ENCODE peak calls at places on chromosomes 13 and 19, in five cellular contexts. One of them, this sample, is unnamed.

GRCh38 chr19:31658993-31659896 is 310.0 kb upstream of the TSHZ3 start:
- DNase-seq in H1: no peak
- DNase-seq in cardiac muscle cell: no peak
- DNase-seq in MCF 10A: no peak
- DNase-seq in GM13977: no peak
- DNase-seq in this sample: no peak

GRCh38 chr13:93496985-93497673 is 270.5 kb downstream of the GPC6 start:
- DNase-seq in H1: no peak
- DNase-seq in cardiac muscle cell: peak
- DNase-seq in MCF 10A: no peak
- DNase-seq in GM13977: no peak
- DNase-seq in this sample: no peak

GRCh38 chr13:111339366-111340143 is 19.1 kb downstream of the TEX29 start:
- DNase-seq in H1: no peak
- DNase-seq in cardiac muscle cell: no peak
- DNase-seq in MCF 10A: no peak
- DNase-seq in GM13977: no peak
- DNase-seq in this sample: no peak

GRCh38 chr13:48591889-48592725 is 59.2 kb upstream of the RCBTB2 start:
- DNase-seq in H1: no peak
- DNase-seq in cardiac muscle cell: no peak
- DNase-seq in MCF 10A: no peak
- DNase-seq in GM13977: no peak
- DNase-seq in this sample: no peak

GRCh38 chr13:89900104-89900760 is 1447.3 kb upstream of the MIR17HG start:
- DNase-seq in H1: no peak
- DNase-seq in cardiac muscle cell: no peak
- DNase-seq in MCF 10A: no peak
- DNase-seq in GM13977: no peak
- DNase-seq in this sample: no peak

GRCh38 chr13:23828086-23828485 is 61.1 kb downstream of the MIPEP start:
- DNase-seq in H1: no peak
- DNase-seq in cardiac muscle cell: no peak
- DNase-seq in MCF 10A: no peak
- DNase-seq in GM13977: no peak
- DNase-seq in this sample: no peak

GRCh38 chr13:43478178-43478577 is 308.6 kb downstream of the ENOX1 start:
- DNase-seq in H1: no peak
- DNase-seq in cardiac muscle cell: no peak
- DNase-seq in MCF 10A: no peak
- DNase-seq in GM13977: no peak
- DNase-seq in this sample: no peak

GRCh38 chr19:29285878-29286277 is 72.9 kb upstream of the UQCRFS1 start:
- DNase-seq in H1: peak
- DNase-seq in cardiac muscle cell: peak
- DNase-seq in MCF 10A: no peak
- DNase-seq in GM13977: no peak
- DNase-seq in this sample: peak

GRCh38 chr13:28679628-28680027 is 20.7 kb downstream of the POMP start:
- DNase-seq in H1: no peak
- DNase-seq in cardiac muscle cell: no peak
- DNase-seq in MCF 10A: peak
- DNase-seq in GM13977: no peak
- DNase-seq in this sample: no peak

GRCh38 chr13:101838305-101838835 is 385.9 kb downstream of the ITGBL1 start:
- DNase-seq in H1: no peak
- DNase-seq in cardiac muscle cell: no peak
- DNase-seq in MCF 10A: peak
- DNase-seq in GM13977: no peak
- DNase-seq in this sample: no peak

GRCh38 chr19:15836595-15837398 is 21.3 kb upstream of the OR10H1 start:
- DNase-seq in H1: no peak
- DNase-seq in cardiac muscle cell: no peak
- DNase-seq in MCF 10A: peak
- DNase-seq in GM13977: peak
- DNase-seq in this sample: no peak

GRCh38 chr19:1987197-1988187 is 28.0 kb downstream of the BTBD2 start:
- DNase-seq in H1: no peak
- DNase-seq in cardiac muscle cell: no peak
- DNase-seq in MCF 10A: no peak
- DNase-seq in GM13977: no peak
- DNase-seq in this sample: no peak

GRCh38 chr13:36362251-36362650 is 16.1 kb upstream of the SPART start:
- DNase-seq in H1: no peak
- DNase-seq in cardiac muscle cell: no peak
- DNase-seq in MCF 10A: peak
- DNase-seq in GM13977: no peak
- DNase-seq in this sample: no peak

GRCh38 chr19:21698215-21698614 is 69.2 kb downstream of the ZNF100 start:
- DNase-seq in H1: no peak
- DNase-seq in cardiac muscle cell: peak
- DNase-seq in MCF 10A: peak
- DNase-seq in GM13977: no peak
- DNase-seq in this sample: no peak

GRCh38 chr13:79340490-79340889 is 65.6 kb downstream of the RBM26 start:
- DNase-seq in H1: no peak
- DNase-seq in cardiac muscle cell: no peak
- DNase-seq in MCF 10A: no peak
- DNase-seq in GM13977: no peak
- DNase-seq in this sample: no peak
- TF ChIP-seq CTCF in H1: no peak
- TF ChIP-seq CTCF in cardiac muscle cell: no peak
- TF ChIP-seq CTCF in MCF 10A: no peak
- TF ChIP-seq CTCF in GM13977: peak
- TF ChIP-seq CTCF in this sample: no peak

DNA sequence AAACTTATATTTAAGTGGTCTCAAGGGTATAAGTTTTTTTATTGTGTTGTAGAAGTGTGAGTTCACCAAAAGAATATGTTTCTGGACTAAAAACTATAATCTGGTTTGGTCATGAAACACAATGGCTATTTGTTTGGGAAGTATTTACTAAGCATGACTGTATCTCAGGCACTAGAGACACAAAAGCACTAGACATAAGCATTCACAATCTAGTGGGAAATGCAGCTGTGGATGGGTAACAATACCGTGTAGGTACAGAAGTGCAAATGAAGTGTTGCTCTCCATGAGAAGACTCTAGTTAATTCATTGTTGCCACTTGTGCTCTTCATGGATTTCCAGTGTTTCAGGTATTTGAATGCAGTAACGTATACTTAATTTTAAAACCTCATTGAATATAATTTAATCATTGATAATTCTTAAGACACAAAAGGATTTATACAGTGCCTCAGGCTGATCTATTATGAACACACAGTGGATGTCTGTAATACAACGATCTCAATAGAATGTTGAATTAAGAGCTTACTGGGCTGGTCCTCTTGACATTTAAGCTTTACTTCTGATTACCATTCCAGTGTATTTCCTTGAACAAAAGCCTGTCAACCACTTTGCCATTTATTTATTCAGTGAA is 50.9 kb downstream of the TPT1 start:
- DNase-seq in H1: no peak
- DNase-seq in cardiac muscle cell: no peak
- DNase-seq in MCF 10A: no peak
- DNase-seq in GM13977: no peak
- DNase-seq in this sample: no peak
- TF ChIP-seq CTCF in H1: no peak
- TF ChIP-seq CTCF in cardiac muscle cell: no peak
- TF ChIP-seq CTCF in MCF 10A: no peak
- TF ChIP-seq CTCF in GM13977: no peak
- TF ChIP-seq CTCF in this sample: no peak

DNA sequence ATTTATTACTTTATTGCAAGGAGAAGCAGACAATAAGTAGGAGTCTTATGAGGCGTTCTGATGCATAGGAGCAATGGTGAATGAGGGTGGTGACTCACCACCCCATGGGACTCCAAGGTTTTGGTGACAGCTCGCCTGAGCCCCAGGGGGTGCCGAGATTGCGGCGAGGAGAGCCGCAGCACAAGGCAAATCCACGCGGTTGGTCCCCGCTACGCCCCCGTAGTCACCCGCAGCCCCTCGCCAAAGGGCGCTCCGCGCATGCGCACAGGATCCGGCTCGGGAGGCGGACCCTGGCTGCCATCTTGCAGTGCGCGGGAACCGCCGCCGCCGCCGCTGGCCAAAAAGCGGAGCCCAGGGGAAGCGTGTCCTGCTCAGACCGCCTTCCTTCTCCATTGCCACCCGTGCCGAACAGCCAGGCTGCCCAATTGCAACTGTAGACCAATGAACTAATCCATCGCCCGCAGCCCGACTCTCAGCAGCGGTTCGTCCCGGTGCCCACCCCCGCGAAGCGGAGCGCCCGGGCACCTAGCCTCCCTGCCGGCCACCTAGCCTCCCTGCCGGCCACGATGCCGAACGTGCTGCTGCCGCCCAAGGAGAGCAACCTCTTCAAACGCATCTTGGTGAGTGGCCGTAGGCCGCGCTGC is at the start of gene NAA16:
- DNase-seq in H1: peak
- DNase-seq in cardiac muscle cell: peak
- DNase-seq in MCF 10A: peak
- DNase-seq in GM13977: peak
- DNase-seq in this sample: peak
- TF ChIP-seq CTCF in H1: no peak
- TF ChIP-seq CTCF in cardiac muscle cell: no peak
- TF ChIP-seq CTCF in MCF 10A: no peak
- TF ChIP-seq CTCF in GM13977: no peak
- TF ChIP-seq CTCF in this sample: no peak

DNA sequence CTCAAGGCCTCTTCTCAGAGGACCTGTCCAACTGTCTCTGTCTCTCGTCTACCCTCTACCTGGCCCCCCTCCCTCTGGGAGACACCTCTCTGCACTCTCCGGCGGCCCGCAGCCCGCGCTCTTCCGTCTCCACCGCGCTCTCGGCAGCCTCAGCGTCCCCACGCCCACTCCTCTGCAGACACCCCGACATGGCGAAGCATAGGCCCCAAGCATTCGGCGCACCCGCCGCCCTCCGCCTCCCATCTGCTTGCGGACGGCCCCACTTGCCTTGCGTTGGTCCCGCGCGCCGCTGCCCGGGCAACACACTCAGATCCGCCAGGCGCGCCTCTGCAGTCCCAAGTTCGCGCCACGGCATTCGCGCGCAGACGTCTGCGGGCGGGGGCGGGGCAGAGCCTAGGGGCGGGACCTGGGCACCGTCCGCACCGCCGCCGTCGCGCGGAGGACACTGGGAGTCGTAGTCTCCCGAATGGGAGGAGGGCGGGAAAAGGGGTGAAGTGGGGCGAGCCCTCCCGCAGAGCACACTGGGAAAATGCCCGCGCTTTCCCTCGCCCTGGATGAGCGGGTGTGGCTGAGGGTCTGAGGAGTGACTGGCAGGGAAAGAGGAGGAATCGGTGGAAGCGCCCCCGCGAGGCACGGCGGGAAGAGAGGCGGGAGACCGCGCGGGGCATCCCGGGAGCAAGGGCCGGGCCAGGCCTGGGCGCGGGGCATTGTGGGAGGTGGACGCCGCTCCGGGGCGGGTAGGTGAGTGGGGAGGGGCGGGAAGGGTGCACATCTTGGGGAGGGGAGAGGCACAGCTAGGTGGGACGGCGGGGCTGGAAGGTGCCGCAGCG is at the start of the genes LIG1 and ZSWIM9:
- DNase-seq in H1: peak
- DNase-seq in cardiac muscle cell: peak
- DNase-seq in MCF 10A: peak
- DNase-seq in GM13977: peak
- DNase-seq in this sample: peak
- TF ChIP-seq CTCF in H1: no peak
- TF ChIP-seq CTCF in cardiac muscle cell: peak
- TF ChIP-seq CTCF in MCF 10A: no peak
- TF ChIP-seq CTCF in GM13977: peak
- TF ChIP-seq CTCF in this sample: no peak

DNA sequence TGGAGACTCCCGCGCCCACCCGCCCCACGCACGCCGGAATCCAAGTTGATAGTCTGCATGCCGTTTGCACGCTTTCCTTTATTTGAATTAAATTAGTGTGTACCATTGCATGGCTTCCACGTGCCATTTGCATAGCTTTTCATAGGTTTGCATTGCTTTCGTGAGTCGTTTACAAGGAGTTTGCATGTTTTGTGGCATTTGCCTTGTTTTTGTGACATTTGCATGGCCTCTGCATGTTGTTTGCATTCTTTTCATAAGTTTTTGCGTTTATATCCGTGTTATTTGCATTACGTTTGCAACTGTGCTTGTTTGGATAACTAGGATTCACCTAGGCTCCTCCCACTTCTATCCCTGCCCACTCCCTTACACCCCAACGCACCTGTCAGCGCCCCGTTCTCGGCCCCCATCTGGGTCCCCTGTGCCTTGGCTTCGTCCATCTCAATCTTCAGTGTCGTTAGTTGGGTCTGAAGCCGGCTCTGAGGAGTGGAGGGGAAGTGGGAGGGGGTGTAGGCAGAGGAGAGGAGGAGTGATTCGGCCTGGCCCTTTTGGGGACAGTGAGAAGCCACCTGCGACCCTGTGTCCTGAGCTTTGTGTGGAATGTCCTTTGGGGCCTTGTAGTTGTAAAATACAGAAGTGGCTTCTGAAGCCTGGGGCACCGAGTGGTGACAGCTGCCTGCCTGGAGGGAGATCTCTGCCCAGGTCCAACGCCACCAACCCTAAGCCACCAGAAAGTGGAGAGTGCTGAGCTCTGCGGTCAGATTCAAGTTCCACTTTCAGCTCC is 2.4 kb downstream of the CCDC194 start:
- DNase-seq in H1: no peak
- DNase-seq in cardiac muscle cell: peak
- DNase-seq in MCF 10A: no peak
- DNase-seq in GM13977: no peak
- DNase-seq in this sample: no peak
- TF ChIP-seq CTCF in H1: no peak
- TF ChIP-seq CTCF in cardiac muscle cell: no peak
- TF ChIP-seq CTCF in MCF 10A: no peak
- TF ChIP-seq CTCF in GM13977: no peak
- TF ChIP-seq CTCF in this sample: peak